ENCODE peak calls at places on chromosomes 11 and 22, in five cellular contexts. T, K, M, V and D are unnamed samples.
A peak's percentile ranks its signal among the peaks of the same experiment; 100 is the strongest.

GRCh38 chr11:111777094-111778046 is 11.2 kb upstream of the PPP2R1B start:
- DNase-seq in K (peak; percentile 51), M (peak; percentile 75), T (peak; percentile 67), V (peak; percentile 78), D (peak; percentile 100)

GRCh38 chr11:61429691-61430582 is at the start of the genes CPSF7 and SDHAF2:
- DNase-seq in M (peak; percentile 94), V (peak; percentile 98), T (peak; percentile 95), K (peak; percentile 96), D (peak; percentile 99)

GRCh38 chr11:17813391-17814059 is 78.9 kb downstream of the KCNC1 start:
- DNase-seq in K (peak; percentile 40), T (peak; percentile 85), V (no peak), M (peak; percentile 14), D (no peak)

GRCh38 chr11:889686-890475 is 20.7 kb downstream of the CHID1 start:
- DNase-seq in T (no peak), K (no peak), M (no peak), V (peak; percentile 35), D (no peak)

GRCh38 chr11:71267807-71268421 is 15.5 kb upstream of the SHANK2 start:
- DNase-seq in M (no peak), V (no peak), K (no peak), T (no peak), D (no peak)

GRCh38 chr11:88178211-88178610 is 3.0 kb upstream of the RAB38 start:
- DNase-seq in T (peak; percentile 47), V (no peak), K (no peak), M (no peak), D (no peak)

GRCh38 chr22:27099896-27100295 is 442.5 kb downstream of the MIAT start:
- DNase-seq in V (peak; percentile 67), M (no peak), K (no peak), T (no peak), D (peak; percentile 47)

GRCh38 chr11:2585566-2586090 is 114.2 kb downstream of the KCNQ1OT1 start:
- DNase-seq in K (no peak), M (no peak), T (no peak), V (no peak), D (no peak)

GRCh38 chr11:287821-288327 is 1.1 kb upstream of the PGGHG start:
- DNase-seq in M (no peak), K (no peak), V (peak; percentile 1), T (no peak), D (no peak)

GRCh38 chr22:25019427-25020184 is 67.1 kb downstream of the KIAA1671 start:
- DNase-seq in V (no peak), T (no peak), K (no peak), M (no peak), D (no peak)

GRCh38 chr11:126332221-126332711 is 23.2 kb upstream of the ST3GAL4 start:
- DNase-seq in M (peak; percentile 21), T (peak; percentile 88), V (no peak), K (peak; percentile 82), D (no peak)

GRCh38 chr22:31173386-31174145 is 13.6 kb downstream of the RNF185 start:
- DNase-seq in V (no peak), K (peak; percentile 78), M (peak; percentile 68), T (peak; percentile 93), D (no peak)

DNA sequence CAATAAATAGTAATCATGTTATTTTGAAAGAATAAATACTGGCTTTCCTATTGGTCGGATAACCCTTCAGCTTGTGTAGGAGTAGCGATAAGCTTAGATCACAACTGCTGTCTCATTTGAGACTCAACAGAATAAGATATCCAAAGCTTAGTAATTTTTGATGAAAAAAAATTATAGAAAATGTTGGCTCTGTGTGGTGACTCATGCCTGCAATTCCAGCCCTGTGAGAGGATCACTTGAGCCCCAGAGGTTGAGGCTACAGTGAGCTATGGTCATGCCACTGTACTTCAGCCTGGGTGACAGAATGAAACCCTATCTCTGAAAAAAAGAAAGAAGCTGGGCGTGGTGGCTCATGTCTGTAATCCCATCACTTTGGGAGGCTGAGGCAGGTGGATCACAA is 55.6 kb upstream of the RRM1 start:
- DNase-seq in T (peak; percentile 32), V (no peak), K (peak; percentile 21), M (no peak), D (no peak)
- H3K4me2 ChIP-seq in T (no peak overlapping the region), V (no peak overlapping the region), K (no peak overlapping the region), M (no peak overlapping the region), D (no peak overlapping the region)

GRCh38 chr11:107702723-107703122 is 9.1 kb downstream of the SLN start:
- DNase-seq in M (no peak), K (no peak), V (no peak), T (no peak), D (no peak)
- H3K9ac ChIP-seq in M (no peak overlapping the region), K (no peak overlapping the region), V (no peak overlapping the region), T (no peak overlapping the region), D (no peak overlapping the region)

DNA sequence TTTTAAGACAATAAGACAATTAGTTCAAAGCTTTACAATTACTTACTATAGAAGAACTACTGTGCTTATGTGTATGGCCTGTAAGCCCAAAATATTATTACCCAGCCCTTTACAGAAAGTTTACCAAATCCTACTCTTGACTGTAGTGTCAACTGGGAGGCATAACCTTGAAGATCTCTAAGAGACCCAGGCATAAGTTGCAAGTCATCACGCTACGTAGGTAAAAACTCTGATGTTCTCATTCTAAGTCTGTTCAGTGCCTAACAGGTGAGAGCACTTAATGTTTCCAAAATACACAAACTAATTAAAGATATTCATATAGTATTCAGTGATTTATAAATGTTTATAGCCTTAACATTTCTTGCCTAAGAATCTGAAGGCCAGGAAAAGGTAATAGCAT is 12.9 kb downstream of the SESN3 start:
- DNase-seq in T (no peak), V (no peak), M (no peak), K (no peak), D (no peak)
- H3K4me2 ChIP-seq in T (no peak overlapping the region), V (no peak overlapping the region), M (no peak overlapping the region), K (no peak overlapping the region), D (no peak overlapping the region)

DNA sequence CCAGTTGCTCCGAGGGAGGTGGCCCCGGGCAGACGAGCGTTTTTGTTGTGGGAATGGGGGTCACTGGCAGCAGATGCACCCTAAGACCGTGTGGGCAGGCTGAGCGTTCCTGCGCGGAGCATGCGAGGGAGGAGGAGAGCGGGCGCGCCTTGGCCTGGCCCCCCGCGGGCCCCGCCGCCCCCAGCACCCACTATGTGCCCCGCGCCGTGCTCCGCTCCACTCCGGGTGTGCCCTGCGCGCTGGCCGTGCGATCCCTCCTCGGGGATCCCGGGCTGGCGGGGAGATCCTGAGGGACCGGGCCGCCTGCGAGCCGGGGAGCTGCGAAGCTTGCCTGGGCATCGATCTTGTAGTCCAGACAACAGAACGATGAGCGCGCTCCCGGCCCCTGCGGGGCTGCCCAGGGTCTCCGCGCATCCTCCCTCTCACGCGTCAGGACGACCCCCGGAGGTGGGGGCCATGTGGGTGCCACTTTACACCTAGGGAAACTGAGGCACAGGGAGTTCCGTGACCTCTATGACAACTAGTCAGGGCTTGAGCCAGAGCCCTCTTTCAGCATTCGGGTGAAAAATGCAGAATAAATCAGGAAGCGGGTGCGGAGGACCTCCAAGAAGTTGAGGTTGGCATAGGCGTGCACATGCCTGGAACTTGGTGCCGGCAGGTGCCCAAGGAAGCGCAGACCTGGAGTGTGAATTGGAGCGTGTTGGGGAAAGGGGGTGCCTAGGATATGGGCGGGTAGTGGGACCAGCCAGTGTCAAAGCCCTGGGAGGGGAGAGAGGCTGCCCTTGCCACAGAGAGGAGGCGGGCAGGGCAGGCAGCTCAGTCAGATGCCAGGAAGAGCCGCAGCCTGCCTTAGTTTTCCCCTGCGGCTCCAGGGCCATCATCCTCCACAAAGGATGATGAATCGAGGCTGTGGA is 1.3 kb upstream of the KMT5B start:
- DNase-seq in M (peak; percentile 17), V (peak; percentile 62), T (no peak), K (no peak), D (no peak)
- H3K9ac ChIP-seq in M (peak overlapping the region; percentile 94), V (peak overlapping the region; percentile 98), T (peak overlapping the region; percentile 92), K (peak overlapping the region; percentile 31), D (peak overlapping the region; percentile 80)